ENCODE peak calls at places on chromosomes 1 and 21, in six cellular contexts. One of them, this sample, is unnamed.

GRCh38 chr1:154170547-154171221 is 15.8 kb upstream of the NUP210L start:
- DNase-seq in sigmoid colon: no peak
- DNase-seq in progenitor cell of endocrine pancreas: no peak
- DNase-seq in tibial nerve: no peak
- DNase-seq in epithelial cell of esophagus: peak; percentile 73
- DNase-seq in GM20000: no peak
- DNase-seq in this sample: no peak

GRCh38 chr1:170010443-170010842 is 64.1 kb downstream of the KIFAP3 start:
- DNase-seq in progenitor cell of endocrine pancreas: no peak
- DNase-seq in tibial nerve: no peak
- DNase-seq in sigmoid colon: no peak
- DNase-seq in epithelial cell of esophagus: peak; percentile 65
- DNase-seq in GM20000: no peak
- DNase-seq in this sample: peak; percentile 28

GRCh38 chr1:212608956-212609700 is 567 bp downstream of the ATF3 start:
- DNase-seq in sigmoid colon: peak; percentile 80
- DNase-seq in progenitor cell of endocrine pancreas: peak; percentile 77
- DNase-seq in GM20000: peak; percentile 75
- DNase-seq in tibial nerve: peak; percentile 20
- DNase-seq in epithelial cell of esophagus: no peak
- DNase-seq in this sample: no peak

GRCh38 chr1:240109920-240110685 is 18.4 kb downstream of the FMN2 start:
- DNase-seq in progenitor cell of endocrine pancreas: no peak
- DNase-seq in sigmoid colon: peak; percentile 69
- DNase-seq in GM20000: no peak
- DNase-seq in epithelial cell of esophagus: no peak
- DNase-seq in tibial nerve: no peak
- DNase-seq in this sample: no peak

GRCh38 chr1:79197421-79197820 is 190.9 kb upstream of the ADGRL4 start:
- DNase-seq in GM20000: no peak
- DNase-seq in tibial nerve: no peak
- DNase-seq in epithelial cell of esophagus: peak; percentile 49
- DNase-seq in sigmoid colon: no peak
- DNase-seq in progenitor cell of endocrine pancreas: no peak
- DNase-seq in this sample: no peak

GRCh38 chr1:114137497-114137896 is 16.2 kb downstream of the SYT6 start:
- DNase-seq in sigmoid colon: no peak
- DNase-seq in tibial nerve: no peak
- DNase-seq in epithelial cell of esophagus: no peak
- DNase-seq in GM20000: no peak
- DNase-seq in progenitor cell of endocrine pancreas: no peak
- DNase-seq in this sample: no peak

GRCh38 chr1:199273837-199274379 is 635.1 kb downstream of the PTPRC start:
- DNase-seq in epithelial cell of esophagus: peak; percentile 64
- DNase-seq in GM20000: no peak
- DNase-seq in progenitor cell of endocrine pancreas: no peak
- DNase-seq in sigmoid colon: no peak
- DNase-seq in tibial nerve: no peak
- DNase-seq in this sample: no peak

GRCh38 chr1:55735110-55735509 is 519.9 kb upstream of the USP24 start:
- DNase-seq in sigmoid colon: no peak
- DNase-seq in epithelial cell of esophagus: no peak
- DNase-seq in tibial nerve: no peak
- DNase-seq in GM20000: no peak
- DNase-seq in progenitor cell of endocrine pancreas: no peak
- DNase-seq in this sample: no peak

GRCh38 chr1:205432116-205432515 is 10.3 kb upstream of the LEMD1 start:
- DNase-seq in sigmoid colon: no peak
- DNase-seq in epithelial cell of esophagus: no peak
- DNase-seq in GM20000: no peak
- DNase-seq in tibial nerve: no peak
- DNase-seq in progenitor cell of endocrine pancreas: no peak
- DNase-seq in this sample: no peak

GRCh38 chr1:16236091-16236494 is 890 bp downstream of the CPLANE2 start:
- DNase-seq in epithelial cell of esophagus: peak; percentile 75
- DNase-seq in GM20000: peak; percentile 72
- DNase-seq in tibial nerve: no peak
- DNase-seq in progenitor cell of endocrine pancreas: no peak
- DNase-seq in sigmoid colon: peak; percentile 67
- DNase-seq in this sample: no peak
- TF ChIP-seq CTCF in epithelial cell of esophagus: peak; percentile 51
- TF ChIP-seq CTCF in GM20000: no peak
- TF ChIP-seq CTCF in tibial nerve: no peak
- TF ChIP-seq CTCF in progenitor cell of endocrine pancreas: peak; percentile 31
- TF ChIP-seq CTCF in sigmoid colon: no peak
- TF ChIP-seq CTCF in this sample: no peak

GRCh38 chr1:216666431-216666830 is 56.8 kb downstream of the ESRRG start:
- DNase-seq in tibial nerve: no peak
- DNase-seq in sigmoid colon: no peak
- DNase-seq in GM20000: no peak
- DNase-seq in epithelial cell of esophagus: no peak
- DNase-seq in progenitor cell of endocrine pancreas: no peak
- DNase-seq in this sample: no peak

GRCh38 chr1:216665381-216665780 is 57.8 kb downstream of the ESRRG start:
- DNase-seq in progenitor cell of endocrine pancreas: no peak
- DNase-seq in GM20000: no peak
- DNase-seq in sigmoid colon: no peak
- DNase-seq in epithelial cell of esophagus: peak; percentile 51
- DNase-seq in tibial nerve: no peak
- DNase-seq in this sample: no peak

GRCh38 chr1:216665891-216666290 is 57.3 kb downstream of the ESRRG start:
- DNase-seq in GM20000: no peak
- DNase-seq in tibial nerve: no peak
- DNase-seq in progenitor cell of endocrine pancreas: no peak
- DNase-seq in sigmoid colon: no peak
- DNase-seq in epithelial cell of esophagus: no peak
- DNase-seq in this sample: no peak

DNA sequence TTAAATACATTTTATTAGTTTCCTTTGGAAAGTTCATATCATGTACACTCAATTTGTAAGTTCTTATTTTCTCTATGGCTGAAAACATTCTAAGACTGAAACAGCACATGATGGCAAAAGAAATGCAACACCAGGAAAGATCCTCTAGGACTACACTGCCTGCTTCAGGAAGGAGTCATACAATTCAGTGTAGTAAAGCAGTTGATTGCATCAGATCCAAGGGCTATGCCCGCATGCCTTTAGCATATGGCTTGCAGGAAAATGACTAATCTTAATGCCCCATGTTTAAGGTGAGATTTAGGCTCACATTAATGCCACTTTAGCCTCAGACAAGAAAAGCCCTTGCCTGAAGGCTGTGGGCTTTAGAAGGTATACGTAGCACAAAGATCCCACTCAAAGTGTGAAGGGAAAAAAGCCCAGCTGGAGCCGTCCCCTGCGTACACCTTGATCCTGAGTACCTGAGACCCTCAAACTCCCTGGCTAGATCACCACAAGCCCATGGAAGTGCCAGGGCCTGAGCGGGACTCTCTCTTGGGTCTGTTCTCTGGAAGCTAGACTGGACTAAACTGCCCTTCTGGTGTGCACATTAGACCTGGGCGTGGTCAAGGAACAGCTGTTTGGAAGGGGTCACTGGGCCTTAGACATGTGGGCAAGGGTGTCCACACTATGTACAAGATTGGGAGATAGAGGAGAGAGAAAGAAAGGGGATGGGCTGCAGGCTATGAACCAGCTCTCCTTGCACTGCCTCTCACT is 52.9 kb downstream of the ESRRG start:
- DNase-seq in sigmoid colon: no peak
- DNase-seq in epithelial cell of esophagus: peak; percentile 59
- DNase-seq in progenitor cell of endocrine pancreas: no peak
- DNase-seq in tibial nerve: no peak
- DNase-seq in GM20000: no peak
- DNase-seq in this sample: no peak
- TF ChIP-seq CTCF in sigmoid colon: no peak
- TF ChIP-seq CTCF in epithelial cell of esophagus: no peak
- TF ChIP-seq CTCF in progenitor cell of endocrine pancreas: no peak
- TF ChIP-seq CTCF in tibial nerve: no peak
- TF ChIP-seq CTCF in GM20000: no peak
- TF ChIP-seq CTCF in this sample: no peak

DNA sequence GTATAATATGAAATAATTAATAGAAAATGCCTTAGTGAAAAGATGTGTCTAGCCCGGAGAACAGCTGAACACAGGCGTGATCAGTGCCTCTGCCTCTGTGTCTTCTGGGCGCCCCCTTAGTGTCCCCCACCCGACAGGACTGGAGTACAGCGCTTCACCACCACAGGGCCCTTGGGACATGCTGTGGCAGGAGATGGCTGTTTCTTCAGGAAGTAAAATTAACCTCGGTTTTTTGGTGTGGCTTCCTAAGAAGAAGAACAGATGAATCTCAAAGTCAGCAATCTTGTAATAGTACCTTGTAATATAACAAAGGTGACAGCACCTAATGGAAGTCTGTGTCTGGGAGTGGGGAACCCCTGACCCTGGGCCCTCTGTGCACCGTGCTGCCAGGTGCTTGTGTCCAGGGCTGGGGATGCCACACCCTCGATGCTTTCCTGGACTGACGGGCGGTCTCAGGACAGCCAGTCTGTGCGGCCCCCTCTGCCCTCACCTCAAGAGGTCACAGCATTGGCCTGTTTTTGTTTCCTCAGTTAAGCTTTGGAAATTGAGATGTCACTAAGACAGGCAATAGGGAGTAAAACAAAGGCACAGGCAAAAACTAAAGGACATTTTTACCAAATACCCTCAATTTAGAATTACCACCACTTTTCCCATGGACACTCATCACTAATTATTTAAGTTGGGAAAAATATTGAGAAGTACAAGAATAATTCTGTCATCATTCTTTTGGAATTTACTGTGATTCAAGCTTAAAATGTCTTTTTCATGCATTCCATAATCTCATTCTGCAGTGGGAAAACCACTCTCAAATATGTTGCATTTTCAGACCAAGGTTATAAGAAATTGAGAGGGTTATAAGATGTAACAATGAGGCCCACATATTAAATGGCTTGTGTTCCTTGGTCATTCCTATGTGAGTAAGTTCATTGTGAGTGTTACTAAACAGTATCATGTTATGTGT is 79.3 kb downstream of the ADARB1 start:
- DNase-seq in sigmoid colon: peak; percentile 58
- DNase-seq in GM20000: no peak
- DNase-seq in progenitor cell of endocrine pancreas: no peak
- DNase-seq in epithelial cell of esophagus: no peak
- DNase-seq in tibial nerve: no peak
- DNase-seq in this sample: no peak
- TF ChIP-seq CTCF in sigmoid colon: no peak
- TF ChIP-seq CTCF in GM20000: no peak
- TF ChIP-seq CTCF in progenitor cell of endocrine pancreas: no peak
- TF ChIP-seq CTCF in epithelial cell of esophagus: no peak
- TF ChIP-seq CTCF in tibial nerve: no peak
- TF ChIP-seq CTCF in this sample: no peak

DNA sequence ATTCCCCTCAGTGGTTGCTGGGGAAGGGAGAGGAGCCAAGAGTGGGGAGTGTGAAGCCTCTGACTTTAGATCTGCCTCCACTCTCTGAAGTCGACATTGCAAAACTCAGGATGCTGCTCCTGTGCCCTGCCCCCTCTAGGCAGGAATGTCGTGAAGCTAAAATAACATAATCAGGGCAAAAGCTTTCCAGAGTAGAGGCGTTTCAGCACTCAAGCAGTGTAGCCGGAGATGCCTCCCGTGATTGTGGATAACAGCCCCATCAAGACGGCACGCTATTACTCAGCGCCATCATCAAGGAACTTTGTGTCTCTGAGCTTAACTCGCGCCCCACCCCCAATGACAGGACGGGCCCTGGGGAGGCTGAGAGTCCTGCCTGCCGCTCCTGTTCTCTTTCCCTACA is 60.0 kb downstream of the FBXO2 start:
- DNase-seq in sigmoid colon: no peak
- DNase-seq in tibial nerve: no peak
- DNase-seq in epithelial cell of esophagus: peak; percentile 28
- DNase-seq in progenitor cell of endocrine pancreas: no peak
- DNase-seq in GM20000: no peak
- DNase-seq in this sample: no peak
- TF ChIP-seq CTCF in sigmoid colon: no peak
- TF ChIP-seq CTCF in tibial nerve: no peak
- TF ChIP-seq CTCF in epithelial cell of esophagus: peak; percentile 25
- TF ChIP-seq CTCF in progenitor cell of endocrine pancreas: peak; percentile 52
- TF ChIP-seq CTCF in GM20000: no peak
- TF ChIP-seq CTCF in this sample: no peak

DNA sequence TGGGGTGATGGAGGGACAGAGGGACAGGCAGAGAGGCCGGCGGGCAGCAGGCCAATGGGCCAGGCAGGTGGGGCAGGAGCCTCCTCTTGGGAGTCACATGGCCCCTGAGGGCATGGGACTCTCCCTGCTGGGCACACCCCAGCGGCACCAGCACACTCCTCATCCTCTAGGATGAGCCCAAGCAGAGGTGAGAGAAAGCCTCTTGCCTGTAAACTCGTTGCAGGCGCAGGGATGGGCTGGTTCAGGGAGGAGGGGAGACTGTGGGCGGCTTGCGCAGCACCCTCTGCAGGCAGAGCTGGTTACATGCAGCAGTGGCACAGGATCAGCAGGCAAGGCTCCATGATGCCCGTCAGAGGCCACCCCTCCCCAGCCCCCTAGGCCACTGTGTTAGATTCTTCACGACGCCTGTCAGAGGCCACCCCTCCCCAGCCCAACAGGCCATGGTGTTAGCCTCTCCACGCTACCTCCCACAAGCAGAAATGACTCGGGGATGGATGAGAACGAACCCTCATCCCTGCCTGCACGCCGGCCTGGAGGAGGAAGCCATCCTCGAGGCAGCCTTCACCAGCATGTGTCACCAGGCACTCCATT is 209.7 kb upstream of the VAMP3 start:
- DNase-seq in epithelial cell of esophagus: no peak
- DNase-seq in GM20000: no peak
- DNase-seq in sigmoid colon: no peak
- DNase-seq in progenitor cell of endocrine pancreas: no peak
- DNase-seq in tibial nerve: no peak
- DNase-seq in this sample: no peak
- TF ChIP-seq CTCF in epithelial cell of esophagus: peak; percentile 19
- TF ChIP-seq CTCF in GM20000: peak; percentile 19
- TF ChIP-seq CTCF in sigmoid colon: no peak
- TF ChIP-seq CTCF in progenitor cell of endocrine pancreas: peak; percentile 63
- TF ChIP-seq CTCF in tibial nerve: no peak
- TF ChIP-seq CTCF in this sample: no peak